ENCODE peak calls at places on chromosomes 1 and 21, in nine cellular contexts. J is prostate gland; U is endodermal cell; W is heart left ventricle; Q is naive thymus-derived CD4-positive, alpha-beta T cell; S is HL-60; M is CD8-positive, alpha-beta T cell; G is lower lobe of right lung; H is AG04450. Y is an unnamed sample.

GRCh38 chr1:35539824-35540261 is 17.4 kb downstream of the KIAA0319L start:
- DNase-seq in S (no peak), G (no peak), M (no peak), U (no peak), J (no peak), W (no peak), H (peak; percentile 33), Q (no peak), Y (no peak)

GRCh38 chr1:41322835-41323234 is 38.4 kb upstream of the FOXO6 start:
- DNase-seq in S (peak; percentile 67), Q (peak; percentile 8), J (peak; percentile 37), G (peak; percentile 63), M (no peak), U (peak; percentile 93), H (no peak), W (no peak), Y (no peak)

GRCh38 chr1:159779403-159779851 is 1.3 kb upstream of the DUSP23 start:
- DNase-seq in U (no peak), S (no peak), H (peak; percentile 7), J (peak; percentile 63), M (no peak), Q (no peak), G (no peak), W (no peak), Y (peak; percentile 61)

GRCh38 chr1:197471248-197472035 is 203.4 kb downstream of the CRB1 start:
- DNase-seq in U (peak; percentile 84), H (no peak), W (no peak), S (no peak), J (no peak), Q (no peak), G (no peak), M (no peak), Y (no peak)

GRCh38 chr1:231612393-231613089 is 14.0 kb upstream of the DISC1 start:
- DNase-seq in U (no peak), S (peak; percentile 91), J (no peak), Q (peak; percentile 67), M (peak; percentile 41), W (no peak), G (peak; percentile 63), H (no peak), Y (peak; percentile 57)

GRCh38 chr1:17895986-17896385 is 140.9 kb downstream of the ACTL8 start:
- DNase-seq in G (no peak), Q (no peak), S (no peak), W (no peak), H (no peak), J (no peak), M (no peak), U (peak; percentile 36), Y (no peak)

GRCh38 chr1:5682626-5683235 is 309.5 kb downstream of the NPHP4 start:
- DNase-seq in G (no peak), M (no peak), U (no peak), W (no peak), H (no peak), Q (no peak), S (no peak), J (no peak), Y (peak; percentile 57)

GRCh38 chr1:32742956-32743355 is 40.4 kb upstream of the SYNC start:
- DNase-seq in J (no peak), H (no peak), Q (no peak), S (no peak), U (no peak), W (no peak), M (no peak), G (no peak), Y (no peak)

GRCh38 chr1:202952818-202953217 is 5.3 kb downstream of the ADIPOR1 start:
- DNase-seq in J (no peak), Q (no peak), S (peak; percentile 97), U (no peak), W (no peak), G (peak; percentile 58), M (no peak), H (no peak), Y (no peak)

GRCh38 chr1:246893205-246893939 is 38.4 kb downstream of the AHCTF1 start:
- DNase-seq in H (no peak), G (no peak), S (no peak), U (no peak), W (no peak), J (no peak), Q (no peak), M (no peak), Y (no peak)

GRCh38 chr1:6239950-6240768 is 3.8 kb upstream of the HES3 start:
- DNase-seq in M (no peak), W (no peak), G (no peak), Q (no peak), J (no peak), H (no peak), S (peak; percentile 21), U (peak; percentile 72), Y (no peak)

GRCh38 chr1:209530990-209531389 is 52.5 kb upstream of the CAMK1G start:
- DNase-seq in M (no peak), S (no peak), W (no peak), H (no peak), G (no peak), Q (no peak), J (no peak), U (no peak), Y (no peak)

GRCh38 chr1:99704356-99704816 is 58.5 kb downstream of the PALMD start:
- DNase-seq in W (peak; percentile 55), M (no peak), U (no peak), G (peak; percentile 46), J (no peak), Q (no peak), H (no peak), S (no peak), Y (no peak)

GRCh38 chr1:225845633-225846259 is 35.8 kb downstream of the EPHX1 start:
- DNase-seq in G (peak; percentile 77), U (peak; percentile 96), H (peak; percentile 45), Q (peak; percentile 52), S (peak; percentile 72), J (peak; percentile 82), W (peak; percentile 86), M (no peak), Y (peak; percentile 92)

GRCh38 chr1:186289943-186290560 is 85.0 kb downstream of the TPR start:
- DNase-seq in W (no peak), Q (no peak), J (no peak), G (no peak), H (no peak), M (no peak), U (no peak), S (no peak), Y (no peak)

GRCh38 chr21:43758132-43758619 is 17.9 kb downstream of the CSTB start:
- DNase-seq in M (no peak), H (no peak), W (no peak), G (no peak), U (no peak), S (no peak), J (peak; percentile 73), Q (no peak), Y (no peak)
- H3K4me3 ChIP-seq in M (no peak overlapping the region), H (no peak overlapping the region), W (peak overlapping the region; percentile 15), G (peak overlapping the region; percentile 19), U (no peak overlapping the region), S (no peak overlapping the region), J (peak overlapping the region; percentile 21), Q (no peak overlapping the region), Y (no peak overlapping the region)

DNA sequence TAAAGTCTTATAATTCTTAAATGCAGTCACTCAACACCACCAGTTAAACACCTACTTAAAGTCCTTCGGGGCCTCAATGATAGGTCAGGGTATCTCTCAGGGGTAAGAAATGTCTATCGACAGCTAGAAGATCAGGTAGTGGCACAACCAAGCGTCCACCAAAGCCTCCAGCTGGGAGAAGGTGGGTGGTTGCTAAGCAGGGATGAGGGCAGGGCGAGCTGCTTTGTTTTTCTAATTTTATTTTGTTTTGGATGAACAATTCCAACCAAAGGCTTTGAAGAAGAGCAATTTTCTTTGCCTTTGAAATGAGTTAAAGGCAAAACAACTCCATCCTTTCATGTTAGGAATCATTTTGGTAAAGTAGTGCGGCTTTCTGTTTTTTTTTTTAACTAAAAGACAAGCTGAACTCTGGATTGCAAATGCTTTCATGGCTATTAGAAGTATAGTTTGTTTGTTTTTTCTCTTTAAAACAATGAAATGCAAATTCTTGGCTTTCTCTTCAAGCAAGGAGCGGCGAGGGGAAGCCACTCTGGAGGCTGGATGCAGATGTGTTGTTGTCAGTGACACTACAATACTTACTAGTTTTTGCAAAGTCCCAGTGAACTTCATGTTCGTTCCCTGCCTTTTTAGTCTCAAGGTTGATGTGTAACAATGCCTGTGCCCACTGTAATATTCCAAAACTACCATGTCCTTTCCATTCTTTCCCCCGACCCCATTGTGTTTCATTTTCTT is 106.0 kb downstream of the MRPS6 start:
- DNase-seq in Q (no peak), U (peak; percentile 58), S (no peak), M (no peak), J (no peak), W (no peak), G (no peak), H (no peak), Y (no peak)
- H3K27ac ChIP-seq in Q (no peak overlapping the region), U (peak overlapping the region; percentile 18), S (no peak overlapping the region), M (no peak overlapping the region), J (no peak overlapping the region), W (no peak overlapping the region), G (no peak overlapping the region), H (no peak overlapping the region), Y (peak overlapping the region; percentile 57)

GRCh38 chr1:36859926-36860325 is 174.4 kb downstream of the GRIK3 start:
- DNase-seq in Q (no peak), J (no peak), H (no peak), S (no peak), U (no peak), G (no peak), M (no peak), W (no peak), Y (no peak)

GRCh38 chr1:36857761-36858160 is 176.6 kb downstream of the GRIK3 start:
- DNase-seq in J (no peak), U (no peak), Q (no peak), W (no peak), G (no peak), H (no peak), M (no peak), S (no peak), Y (no peak)

GRCh38 chr1:36858981-36859380 is 175.3 kb downstream of the GRIK3 start:
- DNase-seq in G (no peak), S (no peak), W (no peak), J (no peak), U (no peak), M (no peak), Q (no peak), H (no peak), Y (no peak)

GRCh38 chr1:36856126-36856525 is 178.2 kb downstream of the GRIK3 start:
- DNase-seq in J (no peak), G (no peak), H (no peak), M (no peak), W (no peak), S (no peak), Q (no peak), U (peak; percentile 73), Y (no peak)

GRCh38 chr1:36858553-36858952 is 175.8 kb downstream of the GRIK3 start:
- DNase-seq in S (no peak), J (no peak), Q (no peak), W (no peak), M (no peak), U (no peak), H (no peak), G (no peak), Y (no peak)
- H3K27me3 ChIP-seq in S (no peaks in the 10 kb centered on the region), J (peaks cover 15% of the 10 kb centered on the region), Q (no peaks in the 10 kb centered on the region), W (peaks cover 56% of the 10 kb centered on the region), M (no peaks in the 10 kb centered on the region), U (no peaks in the 10 kb centered on the region), H (no peaks in the 10 kb centered on the region), G (peaks cover 18% of the 10 kb centered on the region), Y (no peaks in the 10 kb centered on the region)

DNA sequence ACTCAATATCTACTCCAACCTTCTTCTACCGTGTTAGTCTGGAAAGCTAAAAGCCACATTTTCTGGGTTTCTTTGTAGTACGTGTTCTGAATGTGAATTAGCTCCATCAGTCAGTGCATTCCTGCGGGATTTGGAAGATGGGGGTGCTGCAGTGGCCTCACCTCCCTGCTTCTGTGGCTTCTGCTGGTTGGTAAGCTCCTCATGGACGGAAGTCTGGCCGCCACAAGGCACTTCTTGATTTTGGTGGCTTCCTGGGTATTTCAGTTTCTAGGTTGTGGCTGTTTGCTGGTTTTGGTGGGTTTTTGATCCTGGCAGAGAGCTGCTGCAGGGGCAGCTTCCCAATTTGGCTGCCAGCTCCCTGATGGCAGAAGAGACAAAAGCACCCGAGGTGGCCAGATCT is 20.9 kb upstream of the TACSTD2 start:
- DNase-seq in G (no peak), U (no peak), W (no peak), S (peak; percentile 74), Q (no peak), J (no peak), H (no peak), M (no peak), Y (no peak)
- H3K4me3 ChIP-seq in G (no peak overlapping the region), U (no peak overlapping the region), W (no peak overlapping the region), S (no peak overlapping the region), Q (no peak overlapping the region), J (no peak overlapping the region), H (no peak overlapping the region), M (no peak overlapping the region), Y (no peak overlapping the region)

Y was measured in aorta.